ENCODE peak calls at places on chromosomes 4 and X, in seven cellular contexts. A is H1, J is IMR-90, H is neuronal stem cell, Q is mesendoderm, V is H9, C is mesenchymal stem cell. L is an unnamed sample.

GRCh38 chr4:137892134-137892533 is 350.0 kb downstream of the SLC7A11 start:
- DNase-seq in C (peak; percentile 54), V (no peak), H (no peak), J (peak; percentile 78), A (no peak), Q (peak; percentile 6), L (peak; percentile 99)

GRCh38 chr4:135065366-135065765 is 863.8 kb upstream of the PABPC4L start:
- DNase-seq in A (no peak), H (no peak), J (no peak), V (no peak), C (no peak), Q (no peak), L (no peak)

GRCh38 chrX:1491851-1492349 is 39.2 kb upstream of the ASMTL start:
- DNase-seq in J (no peak), C (no peak), A (peak; percentile 86), Q (peak; percentile 92), H (peak; percentile 35), V (peak; percentile 77), L (no peak)

GRCh38 chrX:47499291-47499690 is 16.3 kb upstream of the ZNF41 start:
- DNase-seq in H (no peak), J (no peak), Q (no peak), A (no peak), C (no peak), V (no peak), L (no peak)

GRCh38 chr4:129037093-129037492 is 56.2 kb downstream of the SCLT1 start:
- DNase-seq in Q (no peak), J (no peak), C (no peak), V (no peak), H (no peak), A (no peak), L (no peak)

GRCh38 chr4:142615324-142615665 is 230.8 kb downstream of the INPP4B start:
- DNase-seq in H (no peak), J (peak; percentile 71), C (peak; percentile 3), Q (peak; percentile 74), A (no peak), V (no peak), L (peak; percentile 65)

GRCh38 chr4:74483226-74483911 is 38.4 kb downstream of the AREG start:
- DNase-seq in H (no peak), J (no peak), A (no peak), C (no peak), V (no peak), Q (no peak), L (peak; percentile 17)

GRCh38 chr4:142544014-142544413 is 302.1 kb downstream of the INPP4B start:
- DNase-seq in A (no peak), Q (no peak), J (no peak), H (no peak), V (no peak), C (no peak), L (no peak)

GRCh38 chr4:38948551-38948950 is 80.9 kb downstream of the FAM114A1 start:
- DNase-seq in Q (peak; percentile 3), C (peak; percentile 90), H (no peak), J (peak; percentile 95), A (no peak), V (no peak), L (peak; percentile 75)

GRCh38 chr4:108838451-108838850 is 75.6 kb upstream of the ETNPPL start:
- DNase-seq in J (no peak), A (no peak), H (no peak), Q (no peak), C (no peak), V (no peak), L (no peak)

GRCh38 chr4:40553995-40554394 is 75.7 kb downstream of the RBM47 start:
- DNase-seq in V (no peak), J (no peak), Q (no peak), A (no peak), C (peak; percentile 61), H (no peak), L (peak; percentile 74)

DNA sequence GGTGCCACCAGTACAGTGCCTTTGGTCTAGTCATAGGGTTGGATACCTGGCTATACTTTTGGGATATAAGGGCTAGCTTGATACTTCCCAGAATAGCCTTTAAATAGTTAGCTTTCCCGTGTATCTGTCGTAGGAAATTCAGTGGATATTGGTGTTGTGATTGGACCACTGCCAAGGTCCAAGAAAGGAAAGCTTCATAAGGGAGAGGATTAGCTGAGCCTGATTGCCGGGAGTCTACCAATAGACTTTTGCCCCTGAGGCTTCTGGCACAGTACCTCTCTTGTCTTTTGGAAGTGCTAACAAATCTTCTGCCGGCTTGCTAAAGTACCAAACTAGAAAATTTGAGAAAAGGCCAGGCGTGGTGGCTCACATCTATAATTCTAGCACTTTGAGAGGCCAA is 350.6 kb downstream of the CHIC1 start:
- DNase-seq in C (no peak), Q (no peak), V (no peak), A (no peak), J (peak; percentile 43), H (no peak), L (no peak)
- H3K27me3 ChIP-seq in C (no peaks in the 10 kb centered on the region), Q (no peaks in the 10 kb centered on the region), V (no peaks in the 10 kb centered on the region), A (no peaks in the 10 kb centered on the region), J (peaks cover 8% of the 10 kb centered on the region), H (no peaks in the 10 kb centered on the region), L (no peaks in the 10 kb centered on the region)

GRCh38 chr4:4746444-4746843 is 113.0 kb upstream of the MSX1 start:
- DNase-seq in Q (no peak), V (no peak), H (no peak), A (no peak), C (no peak), J (no peak), L (no peak)
- H4K8ac ChIP-seq in Q (no peak overlapping the region), V (no peak overlapping the region), H (no peak overlapping the region), A (no peak overlapping the region), C (no peak overlapping the region), J (no peak overlapping the region), L (no peak overlapping the region)

DNA sequence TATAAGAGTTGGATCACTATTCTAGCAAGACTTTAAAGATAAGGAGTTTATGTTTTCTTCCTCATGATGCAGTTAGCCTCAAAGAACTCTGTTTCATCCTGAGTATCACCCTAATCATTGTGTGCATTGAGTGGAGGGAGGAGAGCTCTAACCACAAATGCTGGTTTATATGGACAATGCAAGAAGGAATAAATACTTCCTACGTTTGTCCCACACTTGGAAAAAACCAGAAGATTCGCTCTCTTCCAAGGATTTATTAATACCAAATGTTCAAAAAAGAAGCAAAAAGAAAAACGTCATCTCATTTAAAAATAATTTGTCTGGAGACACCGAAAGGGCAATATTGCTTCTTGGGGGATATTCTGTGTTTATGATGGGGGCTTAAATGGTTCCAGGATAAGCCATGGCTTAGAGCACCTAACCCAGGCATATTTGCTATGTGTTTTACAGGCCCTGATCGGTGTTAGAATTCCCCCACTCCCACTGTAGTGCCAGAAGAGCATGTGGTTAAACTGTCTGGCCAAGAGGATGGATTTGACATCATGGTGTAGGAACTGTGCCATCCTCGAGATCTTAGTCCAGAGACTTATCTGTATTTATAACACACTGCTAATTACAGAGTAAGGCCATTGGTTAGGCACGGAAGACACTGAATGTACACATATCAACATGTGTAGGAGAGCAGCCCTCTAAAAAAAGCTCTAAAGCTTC is 227.2 kb downstream of the ANK2 start:
- DNase-seq in Q (no peak), V (no peak), J (no peak), H (no peak), A (no peak), C (no peak), L (no peak)
- H3K27me3 ChIP-seq in Q (no peaks in the 10 kb centered on the region), V (no peaks in the 10 kb centered on the region), J (peaks cover 10% of the 10 kb centered on the region), H (no peaks in the 10 kb centered on the region), A (no peaks in the 10 kb centered on the region), C (no peaks in the 10 kb centered on the region), L (no peaks in the 10 kb centered on the region)

GRCh38 chr4:159267023-159267939 is 164.4 kb downstream of the RAPGEF2 start:
- DNase-seq in J (peak; percentile 48), C (peak; percentile 44), Q (no peak), V (no peak), A (no peak), H (no peak), L (no peak)
- H4K8ac ChIP-seq in J (no peak overlapping the region), C (peak overlapping the region; percentile 63), Q (no peak overlapping the region), V (no peak overlapping the region), A (no peak overlapping the region), H (no peak overlapping the region), L (no peak overlapping the region)

GRCh38 chr4:75985116-75985515 is 5.6 kb downstream of the SDAD1 start:
- DNase-seq in Q (no peak), H (no peak), A (no peak), V (no peak), J (peak; percentile 96), C (peak; percentile 87), L (no peak)
- H3K27me3 ChIP-seq in Q (no peaks in the 10 kb centered on the region), H (no peaks in the 10 kb centered on the region), A (no peaks in the 10 kb centered on the region), V (no peaks in the 10 kb centered on the region), J (no peaks in the 10 kb centered on the region), C (no peaks in the 10 kb centered on the region), L (no peaks in the 10 kb centered on the region)

DNA sequence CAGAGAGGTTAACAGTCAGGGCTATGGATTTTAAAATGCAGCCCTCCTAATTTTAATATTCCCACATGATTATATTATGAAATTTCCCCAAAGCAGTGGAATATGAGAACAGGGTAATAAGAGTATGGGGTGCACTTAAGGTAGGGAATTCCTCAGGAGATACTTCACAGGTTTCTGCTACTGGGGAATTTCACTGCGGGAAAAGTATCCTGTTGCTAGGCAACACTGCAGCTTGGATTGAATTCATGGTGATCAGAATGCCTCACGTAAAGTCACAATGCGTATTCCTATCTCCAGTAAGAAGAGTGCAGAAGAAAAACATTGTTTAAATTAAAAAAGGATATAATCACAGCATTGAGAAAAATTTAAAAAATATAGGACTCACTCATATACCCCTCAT is 398.1 kb upstream of the RPS6KA3 start:
- DNase-seq in A (no peak), Q (peak; percentile 83), V (peak; percentile 28), H (peak; percentile 27), C (no peak), J (no peak), L (peak; percentile 19)
- H4K8ac ChIP-seq in A (no peak overlapping the region), Q (no peak overlapping the region), V (no peak overlapping the region), H (no peak overlapping the region), C (no peak overlapping the region), J (no peak overlapping the region), L (no peak overlapping the region)

GRCh38 chr4:146643812-146644401 is 5.2 kb downstream of the POU4F2 start:
- DNase-seq in V (no peak), C (peak; percentile 18), Q (peak; percentile 65), A (no peak), J (peak; percentile 23), H (peak; percentile 57), L (peak; percentile 64)

GRCh38 chr4:146640021-146640425 is 1.3 kb downstream of the POU4F2 start:
- DNase-seq in V (no peak), J (no peak), C (no peak), A (no peak), H (no peak), Q (no peak), L (no peak)

GRCh38 chr4:146640459-146641061 is 1.9 kb downstream of the POU4F2 start:
- DNase-seq in H (no peak), A (peak; percentile 58), Q (no peak), V (no peak), C (no peak), J (no peak), L (no peak)

GRCh38 chr4:146639414-146639814 is 721 bp downstream of the POU4F2 start:
- DNase-seq in V (no peak), C (no peak), J (no peak), A (no peak), H (no peak), Q (no peak), L (no peak)

GRCh38 chr4:146641762-146642161 is 3.1 kb downstream of the POU4F2 start:
- DNase-seq in J (no peak), H (no peak), Q (no peak), C (no peak), V (no peak), A (no peak), L (no peak)
- H3K27me3 ChIP-seq in J (peaks cover 43% of the 10 kb centered on the region), H (peaks cover 63% of the 10 kb centered on the region), Q (peaks cover 51% of the 10 kb centered on the region), C (peaks cover 65% of the 10 kb centered on the region), V (peaks cover 67% of the 10 kb centered on the region), A (peaks cover 81% of the 10 kb centered on the region), L (peaks cover 56% of the 10 kb centered on the region)

L was measured in trophoblast cell.